ENCODE peak calls at places on chromosomes 1 and 21, in seven cellular contexts. E is kidney, Y is WERI-Rb-1, U is endothelial cell of umbilical vein, D is left ventricle myocardium inferior, B is prostate gland, O is fibroblast of lung. J is an unnamed sample.

GRCh38 chr1:43256675-43257570 is 12.9 kb upstream of the TMEM125 start:
- DNase-seq in U (no peak), D (no peak), O (no peak), B (no peak), E (peak), Y (no peak), J (peak)

GRCh38 chr1:222601233-222601632 is 11.5 kb upstream of the TAF1A start:
- DNase-seq in B (no peak), Y (no peak), O (no peak), D (no peak), U (no peak), E (no peak), J (no peak)

GRCh38 chr1:226738421-226738994 is 574 bp downstream of the ITPKB start:
- DNase-seq in U (peak), Y (peak), O (peak), B (no peak), E (peak), D (peak), J (peak)

GRCh38 chr1:110196917-110197782 is 13.0 kb upstream of the KCNC4 start:
- DNase-seq in E (peak), B (no peak), O (no peak), Y (peak), D (no peak), U (peak), J (peak)

GRCh38 chr1:150574260-150575071 is 4.9 kb downstream of the MCL1 start:
- DNase-seq in E (no peak), B (no peak), U (no peak), Y (no peak), O (no peak), D (no peak), J (no peak)

GRCh38 chr1:174967845-174968705 is 31.7 kb upstream of the CACYBP start:
- DNase-seq in D (no peak), B (no peak), E (no peak), O (no peak), Y (no peak), U (peak), J (no peak)

GRCh38 chr1:56626546-56626945 is 18.6 kb upstream of the PRKAA2 start:
- DNase-seq in E (no peak), U (no peak), Y (no peak), B (no peak), D (no peak), O (peak), J (no peak)

GRCh38 chr1:216847385-216848036 is 124.3 kb upstream of the ESRRG start:
- DNase-seq in D (no peak), B (no peak), E (no peak), O (peak), U (no peak), Y (no peak), J (no peak)

GRCh38 chr1:53083636-53084588 is 21.9 kb downstream of the PODN start:
- DNase-seq in O (no peak), E (peak), D (no peak), B (no peak), U (no peak), Y (no peak), J (no peak)

GRCh38 chr1:226046240-226046639 is 16.3 kb upstream of the H3-3A start:
- DNase-seq in Y (no peak), U (no peak), B (no peak), D (no peak), E (no peak), O (peak), J (no peak)

GRCh38 chr1:90798883-90799282 is 81.8 kb upstream of the BARHL2 start:
- DNase-seq in E (no peak), O (no peak), U (no peak), B (no peak), D (no peak), Y (no peak), J (no peak)

GRCh38 chr1:50497007-50497406 is 73.8 kb upstream of the DMRTA2 start:
- DNase-seq in U (no peak), E (no peak), Y (no peak), D (no peak), B (no peak), O (no peak), J (no peak)

GRCh38 chr1:6591222-6591621 is 11.4 kb downstream of the ZBTB48 start:
- DNase-seq in O (no peak), B (no peak), U (peak), E (no peak), D (no peak), Y (no peak), J (no peak)

GRCh38 chr1:199149591-199149990 is 510.8 kb downstream of the PTPRC start:
- DNase-seq in Y (no peak), O (no peak), U (no peak), E (no peak), D (no peak), B (no peak), J (no peak)

DNA sequence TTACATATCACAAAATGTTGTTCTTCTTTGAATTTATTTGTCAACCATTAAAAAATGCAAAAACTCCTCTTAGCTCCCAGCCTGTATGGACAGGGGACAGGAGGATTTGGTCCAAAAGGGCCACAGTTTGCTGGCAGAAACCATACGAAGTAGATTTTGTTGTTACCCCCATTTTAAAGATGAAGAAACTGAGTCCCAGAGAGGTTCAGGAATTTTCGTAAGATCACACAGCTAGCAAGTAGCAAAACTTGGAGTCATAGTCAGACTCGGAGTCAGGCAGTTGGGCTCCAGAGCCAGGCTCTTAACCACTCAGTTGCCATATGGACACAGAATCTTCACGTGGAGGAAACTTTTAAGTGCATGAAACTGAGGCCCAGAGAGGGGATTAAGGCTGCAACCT is 91.4 kb downstream of the TAS1R2 start:
- DNase-seq in D (no peak), O (no peak), E (no peak), B (no peak), Y (no peak), U (no peak), J (no peak)
- H3K27ac ChIP-seq in D (no peak), O (no peak), E (no peak), B (no peak), Y (no peak), U (no peak), J (no peak)

GRCh38 chr1:30718091-30718635 is 5.2 kb downstream of the MATN1 start:
- DNase-seq in E (peak), O (peak), Y (peak), D (peak), U (peak), B (peak), J (peak)

GRCh38 chr1:30720271-30721223 is 2.8 kb downstream of the MATN1 start:
- DNase-seq in O (no peak), D (no peak), B (no peak), Y (no peak), E (peak), U (no peak), J (no peak)

GRCh38 chr1:30718636-30719405 is 4.6 kb downstream of the MATN1 start:
- DNase-seq in E (peak), O (peak), U (peak), D (peak), B (peak), Y (no peak), J (peak)

GRCh38 chr1:30721311-30722174 is 1.8 kb downstream of the MATN1 start:
- DNase-seq in U (no peak), Y (no peak), O (no peak), D (no peak), B (no peak), E (peak), J (no peak)

GRCh38 chr1:30719406-30720270 is 3.7 kb downstream of the MATN1 start:
- DNase-seq in D (no peak), O (peak), U (peak), Y (peak), B (no peak), E (no peak), J (no peak)
- H3K27ac ChIP-seq in D (peak), O (no peak), U (no peak), Y (no peak), B (peak), E (peak), J (no peak)

DNA sequence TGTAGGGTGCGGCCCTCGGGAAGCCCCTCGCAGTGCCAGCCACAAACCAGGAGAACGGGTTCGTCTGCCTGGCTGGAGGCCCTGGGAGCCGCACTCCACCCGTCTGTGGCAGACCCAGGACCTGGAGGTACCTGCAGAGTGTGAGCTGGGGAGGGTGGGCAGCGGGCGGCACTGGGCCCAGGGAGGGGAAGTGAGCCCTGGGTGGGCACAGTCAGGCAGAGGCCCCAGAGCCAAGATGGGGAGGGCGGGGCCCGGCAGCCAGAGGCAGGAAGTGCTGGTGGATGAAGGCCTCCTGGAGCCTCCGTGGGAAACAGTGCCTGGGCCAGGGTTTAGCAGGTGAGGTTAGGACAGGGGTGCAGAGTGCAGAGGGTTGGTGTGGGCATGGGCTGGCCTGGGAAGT is 4.0 kb upstream of the PEX10 start:
- DNase-seq in E (no peak), Y (no peak), U (no peak), D (no peak), O (no peak), B (peak), J (no peak)
- H3K27ac ChIP-seq in E (no peak), Y (no peak), U (no peak), D (no peak), O (no peak), B (peak), J (no peak)

GRCh38 chr21:38759286-38759872 is 46.4 kb upstream of the ETS2 start:
- DNase-seq in U (no peak), Y (no peak), D (no peak), O (peak), E (no peak), B (no peak), J (no peak)
- H3K27ac ChIP-seq in U (no peak), Y (peak), D (no peak), O (peak), E (no peak), B (no peak), J (no peak)